ENCODE peak calls at places on chromosomes 7 and 10, in ten cellular contexts. X, V, F, P, N, U, Q, C, I and A are unnamed samples.

GRCh38 chr10:46282460-46283216 is 4.2 kb upstream of the ANTXRL start:
- DNase-seq in X (peak; percentile 90), V (peak; percentile 56), F (peak; percentile 3), P (no peak), N (peak; percentile 40), U (peak; percentile 71), Q (peak; percentile 73), C (peak; percentile 85), I (peak; percentile 62), A (peak; percentile 72)

GRCh38 chr10:34024708-34025425 is 690.4 kb upstream of the NRP1 start:
- DNase-seq in X (no peak), V (peak; percentile 12), F (peak; percentile 53), P (no peak), N (peak; percentile 31), U (no peak), Q (peak; percentile 10), C (no peak), I (no peak), A (no peak)

GRCh38 chr7:156942708-156943090 is 6.8 kb upstream of the NOM1 start:
- DNase-seq in X (no peak), V (no peak), F (no peak), P (no peak), N (no peak), U (no peak), Q (peak; percentile 56), C (no peak), I (no peak), A (peak; percentile 55)

GRCh38 chr10:97961979-97962378 is 68.4 kb downstream of the CRTAC1 start:
- DNase-seq in X (no peak), V (no peak), F (peak; percentile 37), P (no peak), N (no peak), U (no peak), Q (no peak), C (no peak), I (no peak), A (no peak)

GRCh38 chr7:147496209-147496608 is 1094.4 kb upstream of the C7orf33 start:
- DNase-seq in X (no peak), V (no peak), F (no peak), P (no peak), N (no peak), U (no peak), Q (no peak), C (no peak), I (no peak), A (no peak)

GRCh38 chr10:36393800-36394199 is 731.6 kb upstream of the ANKRD30A start:
- DNase-seq in X (no peak), V (no peak), F (no peak), P (no peak), N (no peak), U (no peak), Q (no peak), C (peak; percentile 63), I (no peak), A (no peak)

GRCh38 chr10:104103956-104104355 is 18.0 kb upstream of the SFR1 start:
- DNase-seq in X (no peak), V (no peak), F (no peak), P (no peak), N (no peak), U (no peak), Q (no peak), C (no peak), I (no peak), A (no peak)

GRCh38 chr7:138186951-138187351 is 110.7 kb downstream of the AKR1D1 start:
- DNase-seq in X (no peak), V (peak; percentile 87), F (peak; percentile 100), P (no peak), N (no peak), U (no peak), Q (peak; percentile 7), C (peak; percentile 5), I (peak; percentile 4), A (no peak)

GRCh38 chr7:13849528-13849892 is 140.0 kb downstream of the ETV1 start:
- DNase-seq in X (no peak), V (no peak), F (no peak), P (no peak), N (no peak), U (no peak), Q (no peak), C (no peak), I (no peak), A (no peak)

GRCh38 chr10:59037018-59037389 is 139.4 kb upstream of the PHYHIPL start:
- DNase-seq in X (no peak), V (no peak), F (no peak), P (no peak), N (no peak), U (no peak), Q (no peak), C (no peak), I (no peak), A (no peak)
- TF ChIP-seq CTCF in X (no peak), V (no peak), F (no peak), P (no peak), N (no peak), U (no peak), Q (no peak), C (no peak), I (no peak), A (no peak)

GRCh38 chr7:151745090-151745638 is 131.8 kb downstream of the PRKAG2 start:
- DNase-seq in X (peak; percentile 89), V (peak; percentile 89), F (peak; percentile 95), P (no peak), N (no peak), U (no peak), Q (peak; percentile 84), C (peak; percentile 54), I (peak; percentile 89), A (no peak)
- TF ChIP-seq CTCF in X (peak; percentile 26), V (peak; percentile 44), F (peak; percentile 59), P (no peak), N (no peak), U (no peak), Q (peak; percentile 60), C (peak; percentile 48), I (peak; percentile 48), A (no peak)

DNA sequence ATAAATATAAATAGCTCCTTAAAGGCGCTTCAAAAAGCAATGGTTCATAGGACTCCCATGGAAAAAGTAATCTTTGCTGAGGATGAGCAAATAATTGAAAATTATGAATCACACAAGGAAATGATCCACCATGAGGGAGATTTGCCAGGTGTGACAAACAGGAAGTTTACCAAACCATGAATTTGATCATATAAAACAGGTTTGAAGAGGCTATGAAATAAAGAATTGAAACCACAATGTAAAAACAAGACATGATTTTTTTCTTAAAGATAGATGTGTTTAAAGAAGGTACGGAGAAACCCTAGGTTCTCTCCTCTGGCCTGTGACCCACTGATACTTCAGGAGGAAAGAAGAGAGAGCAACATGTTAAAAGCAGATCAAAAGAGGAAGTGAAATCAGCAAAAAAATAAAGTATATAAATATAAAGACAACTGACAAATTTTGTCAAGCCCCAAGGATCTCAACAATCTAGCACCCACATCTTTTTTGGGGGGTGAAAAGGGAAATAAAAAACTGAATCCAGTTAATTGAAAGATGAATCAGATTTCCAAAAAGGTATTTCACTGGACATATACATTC is 111.3 kb upstream of the ASAH2 start:
- DNase-seq in X (no peak), V (no peak), F (no peak), P (no peak), N (no peak), U (peak; percentile 51), Q (no peak), C (no peak), I (peak; percentile 14), A (peak; percentile 52)
- TF ChIP-seq CTCF in X (no peak), V (no peak), F (no peak), P (no peak), N (no peak), U (no peak), Q (no peak), C (no peak), I (no peak), A (no peak)

DNA sequence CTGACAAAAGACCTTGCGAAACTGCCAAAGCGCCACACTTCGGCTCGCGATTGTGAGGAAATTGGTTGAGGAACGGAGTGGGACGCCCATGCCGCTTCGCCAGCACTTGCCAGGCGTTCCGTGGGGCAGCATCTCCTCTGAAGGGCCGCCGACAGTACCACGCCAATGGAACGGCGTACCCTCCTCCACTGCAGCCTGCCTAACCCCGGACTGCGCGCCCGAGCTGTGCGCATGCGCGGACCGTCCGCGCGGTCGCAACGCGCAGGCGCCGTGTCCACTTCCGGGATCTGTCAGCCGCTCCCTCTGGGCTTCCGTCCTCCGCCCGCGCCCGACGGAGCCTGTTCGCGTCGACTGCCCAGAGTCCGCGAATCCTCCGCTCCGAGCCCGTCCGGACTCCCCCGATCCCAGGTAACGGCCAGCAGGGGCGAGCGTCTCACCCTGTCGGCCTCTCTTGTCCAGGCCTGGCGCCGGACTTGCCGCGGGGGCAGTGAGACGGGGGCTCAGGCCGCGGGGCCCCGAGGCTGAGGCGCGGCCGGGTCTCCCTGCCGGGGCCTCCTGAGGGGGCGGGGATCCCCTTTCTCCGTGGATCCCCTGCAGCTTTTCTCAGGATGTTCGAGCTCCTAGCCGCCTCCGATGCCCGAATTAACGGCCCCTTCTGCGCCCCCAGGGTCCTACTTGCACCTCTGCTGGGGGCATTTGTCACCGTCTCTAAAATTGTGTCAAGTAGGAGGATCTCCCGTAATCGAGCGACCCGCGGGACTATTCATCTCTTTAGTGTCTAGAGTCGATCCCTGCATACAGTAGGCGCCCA is at the start of gene ARPC1A:
- DNase-seq in X (peak; percentile 94), V (peak; percentile 81), F (peak; percentile 75), P (peak; percentile 87), N (peak; percentile 95), U (peak; percentile 99), Q (peak; percentile 86), C (peak; percentile 90), I (peak; percentile 91), A (peak; percentile 97)
- TF ChIP-seq CTCF in X (no peak), V (no peak), F (peak; percentile 29), P (no peak), N (no peak), U (no peak), Q (no peak), C (peak; percentile 28), I (peak; percentile 33), A (no peak)

GRCh38 chr10:28939352-28940157 is 262.2 kb downstream of the BAMBI start:
- DNase-seq in X (no peak), V (peak; percentile 77), F (peak; percentile 97), P (no peak), N (peak; percentile 78), U (no peak), Q (peak; percentile 89), C (peak; percentile 70), I (peak; percentile 66), A (no peak)
- TF ChIP-seq CTCF in X (no peak), V (peak; percentile 33), F (peak; percentile 70), P (no peak), N (peak; percentile 52), U (no peak), Q (peak; percentile 52), C (peak; percentile 5), I (no peak), A (peak; percentile 13)

GRCh38 chr10:75847477-75847876 is 416.1 kb downstream of the LRMDA start:
- DNase-seq in X (no peak), V (no peak), F (no peak), P (no peak), N (no peak), U (no peak), Q (no peak), C (no peak), I (no peak), A (no peak)

GRCh38 chr10:75841266-75841665 is 409.8 kb downstream of the LRMDA start:
- DNase-seq in X (no peak), V (no peak), F (no peak), P (no peak), N (no peak), U (no peak), Q (no peak), C (no peak), I (no peak), A (no peak)

GRCh38 chr10:75845538-75845937 is 414.1 kb downstream of the LRMDA start:
- DNase-seq in X (no peak), V (no peak), F (no peak), P (no peak), N (peak; percentile 12), U (no peak), Q (no peak), C (no peak), I (no peak), A (no peak)
- TF ChIP-seq CTCF in X (no peak), V (no peak), F (no peak), P (no peak), N (no peak), U (no peak), Q (no peak), C (no peak), I (no peak), A (no peak)